ENCODE peak calls at places on chromosomes 11 and 22, in seven cellular contexts. B is HT1080; T is NCI-H2081; O is GM13976; S is right lobe of liver; N is activated CD4-positive, alpha-beta T cell treated with anti-CD3 and anti-CD28 coated beads for 24 hours; H is stomach. J is an unnamed sample.

GRCh38 chr11:45179686-45180085 is 33.2 kb downstream of the PRDM11 start:
- DNase-seq in B (no peak), O (no peak), S (no peak), H (no peak), T (no peak), N (no peak), J (no peak)

GRCh38 chr11:72582206-72583176 is 91.7 kb downstream of the PDE2A start:
- DNase-seq in N (no peak), O (no peak), H (no peak), S (peak; percentile 14), T (no peak), B (no peak), J (no peak)

GRCh38 chr11:69285766-69286165 is 8.2 kb upstream of the MYEOV start:
- DNase-seq in N (no peak), H (no peak), O (no peak), S (peak; percentile 15), B (no peak), T (no peak), J (no peak)

GRCh38 chr22:48954781-48955311 is 872.8 kb downstream of the BRD1 start:
- DNase-seq in S (no peak), H (peak; percentile 25), N (no peak), B (no peak), T (no peak), O (peak; percentile 12), J (peak; percentile 1)

GRCh38 chr11:73241300-73241699 is 23.2 kb downstream of the P2RY2 start:
- DNase-seq in O (no peak), N (no peak), T (no peak), S (no peak), H (no peak), B (no peak), J (no peak)

GRCh38 chr22:37204045-37204655 is 8.1 kb downstream of the SSTR3 start:
- DNase-seq in T (no peak), N (no peak), H (no peak), B (no peak), S (no peak), O (no peak), J (no peak)

GRCh38 chr11:14413307-14414072 is 54.5 kb upstream of the RRAS2 start:
- DNase-seq in T (no peak), B (peak; percentile 45), O (no peak), H (no peak), N (no peak), S (no peak), J (peak; percentile 84)

GRCh38 chr22:21952586-21953571 is at the start of gene PPM1F:
- DNase-seq in N (peak; percentile 84), T (peak; percentile 68), O (peak; percentile 99), S (peak; percentile 90), H (peak; percentile 91), B (peak; percentile 61), J (peak; percentile 64)

GRCh38 chr22:44373234-44373633 is 60.5 kb upstream of the SHISAL1 start:
- DNase-seq in N (no peak), B (no peak), S (peak; percentile 87), T (no peak), H (no peak), O (no peak), J (no peak)